ENCODE peak calls at places on chromosomes 7 and 10, in nine cellular contexts. Y is upper lobe of right lung; C is adipocyte; S is GM23248; T is fibroblast of lung; L is tibial artery; O is ovary; W is CD4-positive, alpha-beta memory T cell; J is mammary epithelial cell. P is an unnamed sample. For H3K27me3 and H3K36me3, the result is how much of the 10 kb centered on the place peaks cover.

GRCh38 chr10:128711776-128712175 is 585.6 kb upstream of the MKI67 start:
- DNase-seq in Y (no peak), C (no peak), S (no peak), T (no peak), L (no peak), O (no peak), W (no peak), J (no peak), P (no peak)

GRCh38 chr10:79933961-79934360 is 14.9 kb downstream of the SFTPD start:
- DNase-seq in Y (no peak), C (no peak), S (no peak), T (no peak), L (no peak), O (no peak), W (no peak), J (no peak), P (no peak)

GRCh38 chr10:22554481-22555182 is 159.7 kb downstream of the PIP4K2A start:
- DNase-seq in Y (peak), C (no peak), S (peak), T (peak), L (peak), O (peak), W (no peak), J (no peak), P (no peak)

GRCh38 chr7:37448637-37449331 is at the start of gene ELMO1:
- DNase-seq in Y (peak), C (peak), S (peak), T (peak), L (peak), O (peak), W (peak), J (peak), P (peak)

GRCh38 chr10:103554488-103555320 is 61.2 kb downstream of the NEURL1 start:
- DNase-seq in Y (no peak), C (peak), S (peak), T (peak), L (no peak), O (peak), W (no peak), J (peak), P (peak)

GRCh38 chr10:69318087-69318996 is 40.0 kb downstream of the HK1 start:
- DNase-seq in Y (peak), C (peak), S (peak), T (peak), L (peak), O (peak), W (peak), J (peak), P (peak)

GRCh38 chr10:47241946-47242900 is 57.8 kb upstream of the GDF10 start:
- DNase-seq in Y (no peak), C (no peak), S (no peak), T (no peak), L (no peak), O (no peak), W (no peak), J (no peak), P (no peak)

GRCh38 chr10:70362357-70362756 is 20.1 kb downstream of the LRRC20 start:
- DNase-seq in Y (no peak), C (no peak), S (no peak), T (no peak), L (no peak), O (no peak), W (no peak), J (no peak), P (no peak)

GRCh38 chr7:36777062-36777461 is 52.8 kb upstream of the AOAH start:
- DNase-seq in Y (no peak), C (no peak), S (no peak), T (no peak), L (no peak), O (no peak), W (peak), J (no peak), P (no peak)

GRCh38 chr7:15397921-15398560 is 163.8 kb downstream of the AGMO start:
- DNase-seq in Y (no peak), C (no peak), S (no peak), T (no peak), L (no peak), O (no peak), W (no peak), J (no peak), P (no peak)

GRCh38 chr10:72260215-72260587 is 13.5 kb upstream of the DDIT4 start:
- DNase-seq in Y (no peak), C (no peak), S (no peak), T (no peak), L (no peak), O (no peak), W (no peak), J (no peak), P (no peak)

GRCh38 chr10:58755688-58756087 is 243.0 kb downstream of the BICC1 start:
- DNase-seq in Y (no peak), C (peak), S (peak), T (peak), L (no peak), O (no peak), W (no peak), J (peak), P (peak)

GRCh38 chr7:17625038-17625437 is 315.3 kb downstream of the SNX13 start:
- DNase-seq in Y (no peak), C (peak), S (peak), T (peak), L (no peak), O (no peak), W (no peak), J (peak), P (peak)

GRCh38 chr10:14545827-14546226 is 215.1 kb upstream of the FRMD4A start:
- DNase-seq in Y (no peak), C (no peak), S (peak), T (peak), L (no peak), O (no peak), W (no peak), J (peak), P (peak)

GRCh38 chr7:97116308-97116707 is 1.2 kb upstream of the SDHAF3 start:
- DNase-seq in Y (no peak), C (no peak), S (no peak), T (no peak), L (no peak), O (no peak), W (no peak), J (no peak), P (no peak)

GRCh38 chr10:69912584-69912983 is 110.9 kb downstream of the COL13A1 start:
- DNase-seq in Y (no peak), C (no peak), S (no peak), T (peak), L (no peak), O (peak), W (no peak), J (no peak), P (peak)

GRCh38 chr10:96651998-96652431 is 65.2 kb upstream of the TM9SF3 start:
- DNase-seq in Y (no peak), C (no peak), S (no peak), T (no peak), L (no peak), O (no peak), W (peak), J (no peak), P (no peak)

GRCh38 chr7:151088019-151088855 is 2.0 kb downstream of the AGAP3 start:
- DNase-seq in Y (no peak), C (peak), S (peak), T (peak), L (peak), O (peak), W (no peak), J (peak), P (no peak)

GRCh38 chr7:5661941-5662340 is 119.5 kb downstream of the RNF216 start:
- DNase-seq in Y (no peak), C (no peak), S (no peak), T (no peak), L (no peak), O (no peak), W (no peak), J (no peak), P (no peak)

GRCh38 chr10:130020651-130021372 is 56.7 kb upstream of the EBF3 start:
- DNase-seq in Y (peak), C (peak), S (peak), T (no peak), L (peak), O (no peak), W (no peak), J (no peak), P (peak)

GRCh38 chr10:31483546-31483945 is 164.5 kb downstream of the ZEB1 start:
- DNase-seq in Y (no peak), C (no peak), S (no peak), T (no peak), L (no peak), O (no peak), W (no peak), J (no peak), P (no peak)

GRCh38 chr7:43362652-43363428 is 220.1 kb upstream of the STK17A start:
- DNase-seq in Y (no peak), C (peak), S (peak), T (peak), L (no peak), O (peak), W (no peak), J (peak), P (peak)

GRCh38 chr7:410395-410910 is 109.2 kb downstream of the PDGFA start:
- DNase-seq in Y (no peak), C (no peak), S (no peak), T (no peak), L (peak), O (no peak), W (no peak), J (no peak), P (no peak)

GRCh38 chr10:49367600-49367999 is 28.3 kb downstream of the DRGX start:
- DNase-seq in Y (no peak), C (no peak), S (peak), T (no peak), L (no peak), O (no peak), W (no peak), J (no peak), P (no peak)

GRCh38 chr7:37409456-37409855 is 39.2 kb downstream of the ELMO1 start:
- DNase-seq in Y (no peak), C (no peak), S (no peak), T (no peak), L (no peak), O (no peak), W (no peak), J (no peak), P (no peak)

DNA sequence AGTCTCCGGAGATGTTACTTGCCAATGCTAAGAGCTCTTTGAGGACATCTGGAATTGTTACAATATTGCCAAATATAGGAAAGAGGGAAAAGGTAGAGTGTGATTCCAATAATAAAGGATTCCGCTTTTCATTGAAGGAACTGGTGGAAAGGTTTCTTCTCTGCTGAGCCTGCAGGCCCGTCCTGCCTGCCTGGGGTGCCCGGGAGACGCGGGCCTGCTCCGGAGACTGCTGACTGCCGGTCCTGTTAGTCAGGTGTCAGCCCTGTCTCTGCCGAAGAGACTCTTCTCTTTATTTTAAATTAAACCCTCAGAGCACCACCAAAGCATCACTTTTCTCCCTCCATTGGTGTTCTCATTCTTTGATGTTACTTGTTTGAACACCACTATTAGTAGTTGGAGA is 2.2 kb downstream of the EGFR start:
- DNase-seq in Y (no peak), C (no peak), S (peak), T (no peak), L (no peak), O (no peak), W (no peak), J (peak), P (no peak)
- H3K27me3 ChIP-seq in Y (under half), C (under half), S (under half), T (under half), L (under half), O (under half), W (under half), J (under half), P (under half)

DNA sequence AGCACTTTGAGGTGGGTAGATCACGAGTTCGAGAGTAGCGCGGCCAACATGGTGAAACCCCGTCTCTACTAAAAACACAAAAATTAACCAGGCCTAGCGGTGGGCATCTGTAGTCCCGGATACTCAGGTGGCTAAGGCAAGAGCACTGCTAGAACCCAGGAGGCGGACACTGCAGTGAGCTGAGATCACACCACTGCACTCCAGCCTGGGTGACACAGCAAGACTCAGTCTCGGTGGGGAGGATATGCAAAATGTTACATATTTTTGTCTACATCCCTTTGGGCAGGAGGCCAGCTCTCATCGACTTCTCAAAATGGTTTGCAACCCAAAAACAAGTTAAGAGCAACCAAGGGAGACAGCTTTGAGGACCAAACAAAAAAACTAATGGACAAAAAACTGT is 8.2 kb downstream of the ATE1 start:
- DNase-seq in Y (no peak), C (no peak), S (no peak), T (no peak), L (no peak), O (no peak), W (no peak), J (no peak), P (no peak)
- H3K36me3 ChIP-seq in Y (under half), C (under half), S (under half), T (under half), L (under half), O (under half), W (under half), J (under half), P (under half)

DNA sequence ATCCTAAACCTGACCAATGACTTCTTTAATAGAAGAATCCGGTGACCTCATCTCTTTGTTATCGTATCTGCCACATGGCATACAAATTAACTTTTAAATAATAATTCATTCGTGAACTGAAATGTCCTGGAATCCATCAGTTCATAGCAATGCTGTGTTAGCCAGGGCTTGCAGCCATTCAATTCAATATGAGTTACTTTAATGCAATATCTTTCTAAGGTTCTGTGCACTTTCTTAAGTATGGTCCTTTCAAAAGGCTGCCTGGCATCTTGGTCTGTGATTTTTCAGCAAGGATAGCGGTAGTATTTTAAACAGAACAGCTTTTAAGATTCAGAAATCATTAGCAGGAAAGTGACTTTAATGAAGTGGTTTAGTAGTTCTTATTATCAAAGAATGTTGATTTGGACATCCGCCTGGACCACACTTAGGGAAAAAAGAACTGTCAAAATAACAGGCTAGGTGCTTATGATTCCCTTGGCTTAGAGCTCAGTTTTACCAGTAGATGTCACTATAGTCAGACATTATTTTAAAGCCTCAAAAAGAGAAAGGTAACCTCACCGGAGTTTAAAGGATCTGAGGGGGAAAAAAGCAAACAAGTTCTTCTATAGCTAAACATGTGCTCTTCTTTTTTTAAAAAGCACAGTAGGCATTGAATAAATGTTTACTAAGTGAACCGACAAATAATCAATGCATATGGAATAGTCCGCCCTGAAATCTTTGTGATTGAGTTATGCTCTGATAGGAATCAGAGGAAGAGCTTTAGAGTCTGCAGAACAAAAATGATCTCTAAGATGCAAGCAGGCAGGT is 22.7 kb downstream of the SLC35G1 start:
- DNase-seq in Y (no peak), C (peak), S (peak), T (peak), L (no peak), O (no peak), W (no peak), J (peak), P (no peak)
- H3K4me3 ChIP-seq in Y (no peak), C (no peak), S (no peak), T (no peak), L (no peak), O (no peak), W (no peak), J (no peak), P (no peak)

GRCh38 chr10:126729314-126729871 is 58.9 kb upstream of the C10orf90 start:
- DNase-seq in Y (no peak), C (peak), S (no peak), T (no peak), L (no peak), O (no peak), W (no peak), J (no peak), P (no peak)

GRCh38 chr10:126731613-126731995 is 61.1 kb upstream of the C10orf90 start:
- DNase-seq in Y (no peak), C (peak), S (peak), T (peak), L (no peak), O (no peak), W (no peak), J (no peak), P (no peak)

GRCh38 chr10:126732308-126732707 is 61.8 kb upstream of the C10orf90 start:
- DNase-seq in Y (no peak), C (no peak), S (no peak), T (no peak), L (no peak), O (no peak), W (no peak), J (no peak), P (no peak)

GRCh38 chr10:126734015-126734414 is 63.5 kb upstream of the C10orf90 start:
- DNase-seq in Y (no peak), C (peak), S (peak), T (peak), L (no peak), O (no peak), W (no peak), J (peak), P (peak)

GRCh38 chr10:126730856-126731612 is 60.5 kb upstream of the C10orf90 start:
- DNase-seq in Y (no peak), C (no peak), S (no peak), T (no peak), L (no peak), O (no peak), W (no peak), J (no peak), P (no peak)
- H3K27me3 ChIP-seq in Y (under half), C (under half), S (under half), T (under half), L (under half), O (under half), W (under half), J (under half), P (under half)

GRCh38 chr7:23244335-23244635 is 2.3 kb upstream of the GPNMB start:
- DNase-seq in Y (no peak), C (no peak), S (no peak), T (no peak), L (no peak), O (no peak), W (no peak), J (no peak), P (no peak)
- H3K36me3 ChIP-seq in Y (under half), C (under half), S (under half), T (under half), L (under half), O (under half), W (under half), J (under half), P (under half)